ENCODE peak calls at places on chromosome 17, in four cellular contexts. One of them, this sample, is unnamed.

GRCh38 chr17:79517812-79518211 is 93.0 kb downstream of the RBFOX3 start:
- DNase-seq in right lobe of liver: no peak
- DNase-seq in hepatocyte: no peak
- DNase-seq in lung: no peak
- DNase-seq in this sample: no peak

GRCh38 chr17:45221081-45221996 is at the start of gene FMNL1:
- DNase-seq in hepatocyte: no peak
- DNase-seq in lung: peak; percentile 72
- DNase-seq in right lobe of liver: peak; percentile 82
- DNase-seq in this sample: no peak

GRCh38 chr17:7041607-7042506 is 2.0 kb downstream of the SLC16A11 start:
- DNase-seq in lung: no peak
- DNase-seq in right lobe of liver: no peak
- DNase-seq in hepatocyte: peak; percentile 63
- DNase-seq in this sample: no peak

GRCh38 chr17:7833011-7833794 is 814 bp upstream of the KDM6B start:
- DNase-seq in hepatocyte: peak; percentile 3
- DNase-seq in right lobe of liver: no peak
- DNase-seq in lung: no peak
- DNase-seq in this sample: peak; percentile 51

GRCh38 chr17:57130708-57131461 is 45.8 kb downstream of the AKAP1 start:
- DNase-seq in right lobe of liver: peak; percentile 78
- DNase-seq in lung: peak; percentile 85
- DNase-seq in hepatocyte: peak; percentile 92
- DNase-seq in this sample: no peak

GRCh38 chr17:29110372-29110757 is 67.4 kb downstream of the PIPOX start:
- DNase-seq in right lobe of liver: no peak
- DNase-seq in lung: no peak
- DNase-seq in hepatocyte: no peak
- DNase-seq in this sample: no peak

GRCh38 chr17:82006468-82007227 is 16.0 kb downstream of the CENPX start:
- DNase-seq in lung: no peak
- DNase-seq in right lobe of liver: no peak
- DNase-seq in hepatocyte: no peak
- DNase-seq in this sample: no peak

GRCh38 chr17:11636771-11637170 is 38.5 kb downstream of the DNAH9 start:
- DNase-seq in right lobe of liver: no peak
- DNase-seq in hepatocyte: no peak
- DNase-seq in lung: no peak
- DNase-seq in this sample: no peak

GRCh38 chr17:35368086-35368824 is 5.2 kb downstream of the SLFN11 start:
- DNase-seq in hepatocyte: no peak
- DNase-seq in right lobe of liver: no peak
- DNase-seq in lung: no peak
- DNase-seq in this sample: no peak

GRCh38 chr17:61362852-61363600 is 36.6 kb upstream of the TBX2 start:
- DNase-seq in right lobe of liver: no peak
- DNase-seq in hepatocyte: no peak
- DNase-seq in lung: no peak
- DNase-seq in this sample: no peak

GRCh38 chr17:60443713-60444112 is 21.4 kb downstream of the CHCT1 start:
- DNase-seq in lung: no peak
- DNase-seq in hepatocyte: no peak
- DNase-seq in right lobe of liver: no peak
- DNase-seq in this sample: no peak

GRCh38 chr17:3594056-3594810 is 15.0 kb downstream of the TRPV1 start:
- DNase-seq in lung: no peak
- DNase-seq in hepatocyte: no peak
- DNase-seq in right lobe of liver: no peak
- DNase-seq in this sample: no peak

GRCh38 chr17:21373034-21373433 is 3.1 kb upstream of the KCNJ12 start:
- DNase-seq in hepatocyte: no peak
- DNase-seq in right lobe of liver: no peak
- DNase-seq in lung: no peak
- DNase-seq in this sample: no peak

GRCh38 chr17:64736804-64737492 is 74.8 kb upstream of the SMURF2 start:
- DNase-seq in hepatocyte: peak; percentile 33
- DNase-seq in lung: no peak
- DNase-seq in right lobe of liver: no peak
- DNase-seq in this sample: no peak

GRCh38 chr17:15422392-15422957 is 44.9 kb downstream of the CDRT4 start:
- DNase-seq in hepatocyte: no peak
- DNase-seq in right lobe of liver: no peak
- DNase-seq in lung: no peak
- DNase-seq in this sample: no peak

GRCh38 chr17:80609757-80610156 is 65.1 kb downstream of the RPTOR start:
- DNase-seq in lung: no peak
- DNase-seq in hepatocyte: no peak
- DNase-seq in right lobe of liver: no peak
- DNase-seq in this sample: no peak

GRCh38 chr17:19370493-19370960 is 7.8 kb upstream of the MAPK7 start:
- DNase-seq in lung: no peak
- DNase-seq in right lobe of liver: no peak
- DNase-seq in hepatocyte: no peak
- DNase-seq in this sample: peak; percentile 35

GRCh38 chr17:74190807-74191206 is 12.7 kb upstream of the RPL38 start:
- DNase-seq in lung: no peak
- DNase-seq in right lobe of liver: no peak
- DNase-seq in hepatocyte: peak; percentile 72
- DNase-seq in this sample: no peak

GRCh38 chr17:29054835-29055234 is 11.9 kb downstream of the PIPOX start:
- DNase-seq in lung: no peak
- DNase-seq in right lobe of liver: no peak
- DNase-seq in hepatocyte: no peak
- DNase-seq in this sample: no peak

GRCh38 chr17:45038771-45039634 is 12.4 kb downstream of the DCAKD start:
- DNase-seq in hepatocyte: no peak
- DNase-seq in lung: no peak
- DNase-seq in right lobe of liver: no peak
- DNase-seq in this sample: no peak

GRCh38 chr17:66549731-66550207 is 247.4 kb downstream of the PRKCA start:
- DNase-seq in hepatocyte: no peak
- DNase-seq in lung: no peak
- DNase-seq in right lobe of liver: no peak
- DNase-seq in this sample: no peak

GRCh38 chr17:45092932-45093430 is 31.9 kb downstream of the NMT1 start:
- DNase-seq in lung: peak; percentile 84
- DNase-seq in right lobe of liver: peak; percentile 77
- DNase-seq in hepatocyte: peak; percentile 86
- DNase-seq in this sample: peak; percentile 94

GRCh38 chr17:76397687-76398522 is 13.5 kb downstream of the SPHK1 start:
- DNase-seq in hepatocyte: peak; percentile 92
- DNase-seq in right lobe of liver: peak; percentile 87
- DNase-seq in lung: peak; percentile 86
- DNase-seq in this sample: peak; percentile 85

GRCh38 chr17:34163681-34164080 is 91.4 kb upstream of the CCL2 start:
- DNase-seq in hepatocyte: peak; percentile 33
- DNase-seq in right lobe of liver: no peak
- DNase-seq in lung: no peak
- DNase-seq in this sample: no peak

GRCh38 chr17:72219824-72220473 is 99.1 kb downstream of the SOX9 start:
- DNase-seq in right lobe of liver: no peak
- DNase-seq in hepatocyte: no peak
- DNase-seq in lung: no peak
- DNase-seq in this sample: no peak

GRCh38 chr17:71441098-71441497 is 679.7 kb upstream of the SOX9 start:
- DNase-seq in lung: no peak
- DNase-seq in right lobe of liver: no peak
- DNase-seq in hepatocyte: peak; percentile 47
- DNase-seq in this sample: peak; percentile 61

GRCh38 chr17:67095803-67096202 is 51.4 kb downstream of the CACNG1 start:
- DNase-seq in right lobe of liver: no peak
- DNase-seq in lung: no peak
- DNase-seq in hepatocyte: no peak
- DNase-seq in this sample: no peak

GRCh38 chr17:77462553-77463497 is 322.1 kb downstream of the SEC14L1 start:
- DNase-seq in hepatocyte: no peak
- DNase-seq in right lobe of liver: no peak
- DNase-seq in lung: no peak
- DNase-seq in this sample: no peak
- H3K4me3 ChIP-seq in hepatocyte: no peak overlapping the region
- H3K4me3 ChIP-seq in right lobe of liver: no peak overlapping the region
- H3K4me3 ChIP-seq in lung: no peak overlapping the region
- H3K4me3 ChIP-seq in this sample: no peak overlapping the region

GRCh38 chr17:40346768-40347154 is 17.8 kb downstream of the GJD3 start:
- DNase-seq in hepatocyte: no peak
- DNase-seq in lung: no peak
- DNase-seq in right lobe of liver: no peak
- DNase-seq in this sample: no peak

GRCh38 chr17:40349477-40350409 is 14.8 kb downstream of the GJD3 start:
- DNase-seq in hepatocyte: peak; percentile 4
- DNase-seq in right lobe of liver: no peak
- DNase-seq in lung: no peak
- DNase-seq in this sample: peak; percentile 91

GRCh38 chr17:40348562-40349476 is 15.7 kb downstream of the GJD3 start:
- DNase-seq in right lobe of liver: peak; percentile 92
- DNase-seq in hepatocyte: no peak
- DNase-seq in lung: no peak
- DNase-seq in this sample: no peak

GRCh38 chr17:40347319-40348135 is 17.0 kb downstream of the GJD3 start:
- DNase-seq in right lobe of liver: no peak
- DNase-seq in lung: no peak
- DNase-seq in hepatocyte: no peak
- DNase-seq in this sample: no peak

GRCh38 chr17:40348136-40348504 is 16.4 kb downstream of the GJD3 start:
- DNase-seq in hepatocyte: no peak
- DNase-seq in right lobe of liver: no peak
- DNase-seq in lung: no peak
- DNase-seq in this sample: no peak
- H3K4me3 ChIP-seq in hepatocyte: no peak overlapping the region
- H3K4me3 ChIP-seq in right lobe of liver: no peak overlapping the region
- H3K4me3 ChIP-seq in lung: no peak overlapping the region
- H3K4me3 ChIP-seq in this sample: no peak overlapping the region

DNA sequence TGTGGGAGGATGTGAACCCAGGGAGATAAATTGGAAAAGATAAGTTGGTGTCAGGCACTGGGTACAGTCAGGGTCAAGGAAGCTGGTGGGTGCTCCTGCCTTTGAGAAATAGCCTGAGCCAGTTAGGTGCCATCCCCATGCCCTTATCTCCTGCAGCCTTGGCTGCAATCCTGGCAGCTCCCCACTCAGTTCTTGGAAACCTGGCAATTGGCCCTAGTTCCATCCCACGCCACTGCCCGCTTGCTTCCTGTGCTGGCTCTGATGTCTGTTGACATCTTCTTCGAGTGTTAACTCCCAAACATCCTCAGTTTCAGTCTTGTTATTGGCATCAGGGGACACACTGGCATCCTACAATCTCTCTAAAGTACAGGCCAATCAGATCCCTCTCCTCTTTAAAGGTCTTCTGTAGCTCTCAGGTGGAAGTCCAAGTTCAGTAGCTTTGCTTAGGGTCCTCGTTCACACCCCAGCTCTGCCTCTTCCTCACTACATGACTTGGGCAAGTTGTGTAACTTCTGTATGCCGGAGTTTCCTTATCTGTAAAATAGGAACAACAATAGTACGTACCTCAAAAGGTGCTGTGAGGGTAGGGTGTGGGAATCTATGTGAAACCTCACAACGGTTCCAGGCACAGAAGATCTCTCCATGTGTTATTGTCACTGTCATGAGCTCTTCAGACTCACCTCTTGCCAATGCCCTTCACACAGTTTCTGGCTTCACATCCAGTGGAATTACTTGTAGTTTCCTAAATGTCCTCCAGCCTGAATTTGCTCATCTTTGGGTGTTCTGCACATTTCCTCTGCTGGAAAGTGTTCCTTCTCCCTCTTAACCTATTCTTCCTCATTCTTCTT is 13.5 kb upstream of the PRKAR1A start:
- DNase-seq in right lobe of liver: peak; percentile 85
- DNase-seq in hepatocyte: no peak
- DNase-seq in lung: no peak
- DNase-seq in this sample: no peak
- H3K4me3 ChIP-seq in right lobe of liver: no peak overlapping the region
- H3K4me3 ChIP-seq in hepatocyte: no peak overlapping the region
- H3K4me3 ChIP-seq in lung: no peak overlapping the region
- H3K4me3 ChIP-seq in this sample: no peak overlapping the region

GRCh38 chr17:49963626-49964538 is 5.1 kb upstream of the DLX4 start:
- DNase-seq in hepatocyte: no peak
- DNase-seq in right lobe of liver: no peak
- DNase-seq in lung: no peak
- DNase-seq in this sample: no peak
- H3K4me3 ChIP-seq in hepatocyte: no peak overlapping the region
- H3K4me3 ChIP-seq in right lobe of liver: no peak overlapping the region
- H3K4me3 ChIP-seq in lung: no peak overlapping the region
- H3K4me3 ChIP-seq in this sample: no peak overlapping the region

DNA sequence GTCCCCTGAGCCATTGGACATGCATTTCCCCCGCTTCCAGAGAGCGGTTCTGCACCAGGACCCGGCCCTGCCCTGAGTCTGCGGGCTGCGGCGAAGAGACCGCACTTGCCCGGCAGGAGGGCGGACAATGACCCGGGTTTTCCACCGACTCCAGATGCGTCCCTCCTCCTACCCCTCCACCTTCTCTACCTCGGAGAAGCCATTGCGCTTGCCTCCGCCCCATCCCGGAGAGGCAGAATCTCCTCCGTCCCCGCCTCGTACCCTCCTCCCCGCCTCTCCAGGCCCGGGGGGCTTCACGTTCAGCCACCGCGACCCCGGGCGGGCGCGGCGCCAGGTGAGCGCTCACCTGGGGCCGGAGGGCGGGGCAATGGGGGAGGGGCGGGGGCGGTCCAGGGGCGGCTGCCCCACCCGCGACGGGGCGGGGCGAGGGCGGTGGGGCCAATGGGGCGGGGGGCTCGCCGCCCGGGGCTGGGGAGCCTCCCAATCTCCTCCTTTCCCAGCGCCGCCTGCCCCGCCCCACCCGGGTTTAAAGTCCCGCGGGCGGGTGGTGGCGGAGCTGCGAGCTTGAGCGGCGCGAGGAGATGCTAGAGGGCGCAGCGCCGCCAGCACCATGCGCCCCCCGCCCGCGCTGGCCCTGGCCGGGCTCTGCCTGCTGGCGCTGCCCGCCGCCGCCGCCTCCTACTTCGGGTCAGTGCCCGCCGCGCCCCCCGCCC is at the start of gene WNT9B:
- DNase-seq in hepatocyte: peak; percentile 90
- DNase-seq in lung: no peak
- DNase-seq in right lobe of liver: peak; percentile 74
- DNase-seq in this sample: no peak
- H3K4me3 ChIP-seq in hepatocyte: peak within 1 kb of the TSS; percentile 64
- H3K4me3 ChIP-seq in lung: peak within 1 kb of the TSS; percentile 3
- H3K4me3 ChIP-seq in right lobe of liver: peak within 1 kb of the TSS; percentile 39
- H3K4me3 ChIP-seq in this sample: peak within 1 kb of the TSS; percentile 32

GRCh38 chr17:48576479-48577309 is 1.5 kb downstream of the HOXB4 start:
- DNase-seq in hepatocyte: peak; percentile 58
- DNase-seq in right lobe of liver: no peak
- DNase-seq in lung: no peak
- DNase-seq in this sample: no peak
- H3K4me3 ChIP-seq in hepatocyte: peak overlapping the region; percentile 26
- H3K4me3 ChIP-seq in right lobe of liver: peak overlapping the region; percentile 46
- H3K4me3 ChIP-seq in lung: peak overlapping the region; percentile 12
- H3K4me3 ChIP-seq in this sample: peak overlapping the region; percentile 63